ENCODE peak calls at places on chromosomes 2 and 18, in five cellular contexts. X is nephron progenitor cell, O is H9, P is astrocyte, J is ovary. M is an unnamed sample.

GRCh38 chr2:7676714-7677113 is 759.5 kb downstream of the RNF144A start:
- DNase-seq in J (no peak), X (no peak), O (no peak), P (no peak), M (no peak)

GRCh38 chr2:203691149-203691548 is 15.3 kb upstream of the CD28 start:
- DNase-seq in P (no peak), X (no peak), O (no peak), J (no peak), M (no peak)

GRCh38 chr2:136322436-136322835 is 204.5 kb upstream of the CXCR4 start:
- DNase-seq in O (no peak), P (no peak), J (no peak), X (no peak), M (no peak)

GRCh38 chr2:153235516-153235915 is 243.0 kb downstream of the RPRM start:
- DNase-seq in X (no peak), O (no peak), J (no peak), P (no peak), M (no peak)

GRCh38 chr2:200477667-200478121 is 32.2 kb downstream of the KCTD18 start:
- DNase-seq in X (no peak), P (no peak), O (no peak), J (no peak), M (peak)

GRCh38 chr2:178629463-178629862 is 149.2 kb downstream of the PLEKHA3 start:
- DNase-seq in J (no peak), O (no peak), P (no peak), X (no peak), M (no peak)

GRCh38 chr2:174300114-174300513 is 34.6 kb upstream of the SP9 start:
- DNase-seq in O (no peak), J (no peak), X (no peak), P (peak), M (no peak)

GRCh38 chr2:210965472-210965871 is 409.1 kb downstream of the CPS1 start:
- DNase-seq in P (no peak), O (no peak), J (no peak), X (no peak), M (no peak)

GRCh38 chr18:3186678-3187658 is 32.8 kb downstream of the MYOM1 start:
- DNase-seq in P (no peak), J (no peak), X (no peak), O (no peak), M (no peak)

GRCh38 chr2:170006592-170007327 is 171.2 kb upstream of the MYO3B start:
- DNase-seq in J (no peak), X (no peak), O (no peak), P (no peak), M (no peak)

GRCh38 chr18:49447810-49448745 is 12.4 kb downstream of the DYM start:
- DNase-seq in O (peak), J (no peak), X (peak), P (peak), M (no peak)

GRCh38 chr18:43271593-43272432 is 5.5 kb downstream of the SYT4 start:
- DNase-seq in P (peak), O (no peak), J (no peak), X (peak), M (no peak)

GRCh38 chr18:27860011-27860410 is 316.9 kb downstream of the CDH2 start:
- DNase-seq in X (no peak), J (no peak), P (no peak), O (no peak), M (no peak)

DNA sequence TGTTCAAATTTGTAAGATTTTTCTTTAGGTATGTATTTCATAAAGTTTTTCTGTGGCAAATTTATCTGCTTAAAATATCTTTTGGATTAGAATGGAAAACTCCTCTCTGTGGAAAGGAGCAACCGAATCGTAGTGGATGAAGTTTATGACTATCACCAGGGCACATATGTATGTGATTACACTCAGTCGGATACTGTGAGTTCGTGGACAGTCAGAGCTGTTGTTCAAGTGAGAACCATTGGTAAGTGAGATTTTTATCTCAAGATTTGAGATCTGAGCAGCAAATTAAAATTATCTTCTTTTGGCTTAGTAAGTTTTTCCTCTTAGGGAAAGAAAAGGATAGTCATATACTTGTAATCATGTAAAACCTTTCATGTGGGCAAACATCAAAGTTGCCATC is 14.2 kb downstream of the IL18RAP start:
- DNase-seq in J (no peak), P (no peak), X (no peak), O (no peak), M (no peak)
- TF ChIP-seq CTCF in J (no peak), P (no peak), X (no peak), O (no peak), M (no peak)

GRCh38 chr2:133780099-133780996 is 212.1 kb upstream of the NCKAP5 start:
- DNase-seq in X (peak), P (peak), J (no peak), O (peak), M (no peak)
- TF ChIP-seq CTCF in X (peak), P (peak), J (peak), O (peak), M (peak)

GRCh38 chr2:237966565-237967462 is at the start of gene UBE2F:
- DNase-seq in J (peak), P (peak), X (peak), O (peak), M (peak)

GRCh38 chr2:237967463-237967871 is 653 bp downstream of the UBE2F start:
- DNase-seq in X (peak), O (no peak), J (peak), P (no peak), M (peak)

GRCh38 chr2:237964578-237965404 is 2.0 kb upstream of the UBE2F start:
- DNase-seq in P (peak), J (no peak), X (no peak), O (no peak), M (no peak)

GRCh38 chr2:237966250-237966564 is 607 bp upstream of the UBE2F start:
- DNase-seq in X (no peak), O (no peak), J (no peak), P (no peak), M (no peak)

GRCh38 chr2:237968048-237968862 is 1.4 kb downstream of the UBE2F start:
- DNase-seq in J (no peak), X (no peak), P (peak), O (peak), M (peak)
- TF ChIP-seq CTCF in J (no peak), X (no peak), P (no peak), O (no peak), M (no peak)

DNA sequence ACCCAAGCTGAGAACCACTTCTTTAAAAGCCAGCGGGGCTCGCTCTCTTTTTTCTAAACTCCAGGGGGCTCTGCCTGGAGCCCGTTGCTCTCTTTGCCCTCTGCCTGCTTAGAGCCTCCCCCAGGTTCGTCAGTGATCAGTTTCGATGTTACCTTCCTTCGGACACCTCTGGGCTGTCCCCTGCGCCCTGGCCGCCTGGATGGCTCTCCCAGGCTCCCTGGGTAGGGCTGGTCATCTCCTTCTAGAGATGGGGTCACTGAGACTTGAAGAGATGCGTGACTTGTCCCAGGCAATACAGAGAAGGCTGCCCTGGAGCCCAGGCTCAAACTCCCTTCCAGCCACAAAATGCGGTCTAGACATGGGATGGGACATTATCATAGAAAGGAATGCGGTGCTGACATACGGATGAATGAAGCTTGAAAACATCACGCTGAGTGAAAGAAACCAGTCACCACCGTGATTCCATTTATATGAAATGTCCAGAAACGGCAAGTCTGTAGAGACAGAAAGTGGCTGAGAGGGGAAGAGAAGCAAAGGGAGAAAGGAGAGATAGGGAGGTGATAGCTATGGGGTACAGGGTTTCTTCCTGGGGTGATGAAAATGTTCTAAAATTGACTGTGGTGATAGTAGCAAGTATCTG is 14.6 kb downstream of the KCNF1 start:
- DNase-seq in P (no peak), J (no peak), X (no peak), O (no peak), M (peak)
- TF ChIP-seq CTCF in P (no peak), J (no peak), X (no peak), O (no peak), M (no peak)

DNA sequence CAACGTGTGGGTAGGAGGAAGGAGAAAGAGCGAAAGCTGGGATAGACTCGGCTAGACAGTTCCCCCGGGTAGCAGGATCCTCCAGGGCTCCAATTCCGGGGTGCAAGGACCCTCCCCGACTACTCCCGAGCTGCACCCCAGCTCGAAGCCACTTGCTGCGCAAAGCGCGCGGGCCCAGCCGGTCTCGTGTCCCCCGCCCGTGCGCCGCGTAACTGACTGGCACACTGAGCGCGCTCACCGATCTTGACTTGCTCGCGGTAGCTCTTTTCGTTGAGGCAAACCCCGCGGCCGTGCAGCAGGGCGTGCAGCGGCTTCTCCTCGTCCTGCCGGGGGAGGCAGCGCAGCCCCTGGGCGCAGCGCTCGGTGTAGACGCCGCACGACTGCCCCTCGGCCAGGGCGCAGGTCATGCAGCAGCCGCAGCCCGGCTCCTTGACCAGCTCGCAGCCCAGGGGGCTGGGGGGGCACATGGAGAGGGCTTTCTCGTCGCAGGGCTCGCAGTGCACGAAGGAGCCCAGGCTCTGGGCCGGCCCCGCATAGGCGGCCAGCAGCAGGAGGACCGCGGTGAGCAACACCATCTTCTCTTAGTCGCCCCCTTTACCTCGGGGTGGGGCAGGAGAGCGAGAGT is 1.0 kb downstream of the IGFBP5 start:
- DNase-seq in X (peak), J (peak), P (peak), O (peak), M (peak)
- TF ChIP-seq CTCF in X (no peak), J (no peak), P (no peak), O (peak), M (no peak)

DNA sequence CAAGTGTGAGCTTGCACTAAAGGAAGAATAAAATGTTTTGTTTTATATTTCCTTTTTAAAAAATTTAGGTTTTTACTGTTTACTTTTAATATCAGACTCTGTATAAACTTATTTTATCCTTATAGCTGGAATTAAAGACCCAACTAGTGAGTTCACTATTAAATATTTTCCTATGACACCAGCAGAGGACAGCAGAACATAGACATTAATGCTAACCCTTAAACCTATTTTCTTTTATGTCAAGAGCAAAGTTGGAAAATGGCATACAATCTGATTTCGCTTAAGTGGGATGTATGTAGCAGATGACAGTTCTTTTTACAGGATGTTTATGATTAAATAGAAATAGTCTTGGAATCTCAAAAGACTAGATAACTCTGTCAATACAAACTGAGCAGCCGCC is 188.2 kb upstream of the XIRP2 start:
- DNase-seq in X (no peak), P (no peak), O (no peak), J (no peak), M (no peak)
- TF ChIP-seq CTCF in X (no peak), P (peak), O (peak), J (no peak), M (no peak)

GRCh38 chr2:18742382-18742781 is 153.0 kb upstream of the NT5C1B start:
- DNase-seq in O (peak), J (no peak), P (no peak), X (no peak), M (no peak)
- TF ChIP-seq CTCF in O (no peak), J (no peak), P (no peak), X (no peak), M (no peak)